ENCODE peak calls at places on chromosomes 6 and 20, in five cellular contexts. U is activated CD8-positive, alpha-beta T cell treated with anti-CD3 and anti-CD28 coated beads for 36 hours; W is GM19239; Y is lower leg skin; T is Kasumi-1. X is an unnamed sample.

GRCh38 chr6:85496856-85497255 is 47.0 kb downstream of the NT5E start:
- DNase-seq in U (peak; percentile 62), W (no peak), Y (no peak), T (no peak), X (no peak)

GRCh38 chr6:31070711-31071197 is 41.6 kb downstream of the C6orf15 start:
- DNase-seq in U (no peak), W (no peak), Y (peak; percentile 24), T (peak; percentile 36), X (no peak)

GRCh38 chr6:12311106-12311505 is 20.9 kb downstream of the EDN1 start:
- DNase-seq in U (no peak), W (no peak), Y (no peak), T (no peak), X (no peak)

GRCh38 chr6:37242429-37243052 is 15.0 kb upstream of the TBC1D22B start:
- DNase-seq in U (peak; percentile 16), W (no peak), Y (peak; percentile 61), T (no peak), X (no peak)

GRCh38 chr6:145688493-145688905 is 46.8 kb downstream of the EPM2A start:
- DNase-seq in U (no peak), W (no peak), Y (no peak), T (no peak), X (no peak)

GRCh38 chr6:168584671-168585070 is 143.7 kb downstream of the SMOC2 start:
- DNase-seq in U (no peak), W (no peak), Y (no peak), T (no peak), X (no peak)

GRCh38 chr20:7108929-7109328 is 341.4 kb downstream of the BMP2 start:
- DNase-seq in U (no peak), W (no peak), Y (no peak), T (no peak), X (no peak)

GRCh38 chr6:37142047-37142614 is 27.8 kb upstream of the PIM1 start:
- DNase-seq in U (no peak), W (no peak), Y (no peak), T (no peak), X (no peak)

GRCh38 chr6:45741437-45742166 is 274.1 kb downstream of the CLIC5 start:
- DNase-seq in U (peak; percentile 40), W (peak; percentile 6), Y (no peak), T (peak; percentile 90), X (peak; percentile 7)

GRCh38 chr6:101275251-101275650 is 118.3 kb upstream of the GRIK2 start:
- DNase-seq in U (no peak), W (no peak), Y (no peak), T (no peak), X (no peak)

GRCh38 chr6:3616565-3617176 is 134.8 kb downstream of the PXDC1 start:
- DNase-seq in U (no peak), W (no peak), Y (no peak), T (no peak), X (no peak)

X was measured in GM18507.